ENCODE peak calls at places on chromosomes 13 and 19, in six cellular contexts. R, P, Y, B, Q and D are unnamed samples.

GRCh38 chr13:106473174-106473573 is 62.3 kb downstream of the EFNB2 start:
- DNase-seq in R (no peak), P (no peak), Y (no peak), B (peak), Q (no peak), D (peak)

GRCh38 chr13:79662882-79663281 is 181.9 kb downstream of the NDFIP2 start:
- DNase-seq in R (no peak), P (no peak), Y (no peak), B (peak), Q (no peak), D (no peak)

GRCh38 chr19:2451741-2452140 is 5.0 kb downstream of the LMNB2 start:
- DNase-seq in R (no peak), P (no peak), Y (no peak), B (no peak), Q (no peak), D (peak)

GRCh38 chr13:113586661-113587479 is 2.3 kb downstream of the TFDP1 start:
- DNase-seq in R (no peak), P (no peak), Y (no peak), B (no peak), Q (no peak), D (no peak)

GRCh38 chr19:611506-611869 is 21.8 kb downstream of the HCN2 start:
- DNase-seq in R (peak), P (no peak), Y (peak), B (no peak), Q (no peak), D (no peak)

GRCh38 chr13:26220575-26220974 is 1.5 kb downstream of the RNF6 start:
- DNase-seq in R (peak), P (no peak), Y (no peak), B (no peak), Q (no peak), D (no peak)

GRCh38 chr13:63481334-63481733 is 2065.7 kb upstream of the PCDH20 start:
- DNase-seq in R (peak), P (no peak), Y (no peak), B (no peak), Q (no peak), D (no peak)

GRCh38 chr19:2027361-2027760 is 11.8 kb upstream of the BTBD2 start:
- DNase-seq in R (peak), P (no peak), Y (peak), B (no peak), Q (no peak), D (no peak)

GRCh38 chr13:75481176-75482069 is 546 bp downstream of the TBC1D4 start:
- DNase-seq in R (no peak), P (no peak), Y (peak), B (peak), Q (peak), D (peak)

GRCh38 chr13:53137777-53138176 is 109.2 kb downstream of the OLFM4 start:
- DNase-seq in R (peak), P (no peak), Y (peak), B (no peak), Q (no peak), D (no peak)

GRCh38 chr19:49512970-49513745 is 697 bp downstream of the FCGRT start:
- DNase-seq in R (no peak), P (no peak), Y (peak), B (peak), Q (peak), D (peak)

GRCh38 chr13:99197257-99197651 is 3.4 kb upstream of the UBAC2 start:
- DNase-seq in R (no peak), P (no peak), Y (no peak), B (no peak), Q (no peak), D (no peak)

DNA sequence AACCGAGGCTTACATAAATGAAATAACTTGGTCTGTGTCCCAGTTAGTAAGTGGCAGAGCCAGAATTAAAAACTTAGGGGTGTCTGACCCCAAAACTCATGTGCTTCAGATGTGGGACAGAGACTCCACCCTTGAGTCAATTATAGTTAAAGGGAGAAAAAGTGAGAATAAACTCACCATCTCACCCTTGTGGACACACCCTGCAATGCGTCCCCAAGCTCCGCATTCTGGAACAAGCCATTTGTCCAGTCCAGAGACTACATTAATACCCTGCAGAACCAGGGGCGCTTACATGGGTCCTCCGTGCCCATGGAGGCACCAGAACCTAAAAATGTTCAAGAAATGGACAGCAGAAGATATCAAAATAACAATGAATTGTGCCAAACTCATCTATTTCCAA is 207.0 kb upstream of the ZNF507 start:
- DNase-seq in R (no peak), P (no peak), Y (no peak), B (no peak), Q (no peak), D (no peak)
- TF ChIP-seq CTCF in R (no peak), P (no peak), Y (no peak), B (no peak), Q (peak), D (no peak)

GRCh38 chr13:104691765-104692164 is 1625.5 kb upstream of the SLC10A2 start:
- DNase-seq in R (no peak), P (no peak), Y (no peak), B (no peak), Q (no peak), D (no peak)
- TF ChIP-seq CTCF in R (no peak), P (no peak), Y (no peak), B (no peak), Q (no peak), D (no peak)

GRCh38 chr19:36373638-36374156 is 5.3 kb downstream of the ZFP14 start:
- DNase-seq in R (no peak), P (no peak), Y (no peak), B (no peak), Q (no peak), D (no peak)

GRCh38 chr19:36377541-36378178 is 1.3 kb downstream of the ZFP14 start:
- DNase-seq in R (no peak), P (no peak), Y (no peak), B (no peak), Q (no peak), D (no peak)

GRCh38 chr19:36379510-36379819 is 464 bp upstream of the ZFP14 start:
- DNase-seq in R (no peak), P (no peak), Y (no peak), B (no peak), Q (no peak), D (no peak)

DNA sequence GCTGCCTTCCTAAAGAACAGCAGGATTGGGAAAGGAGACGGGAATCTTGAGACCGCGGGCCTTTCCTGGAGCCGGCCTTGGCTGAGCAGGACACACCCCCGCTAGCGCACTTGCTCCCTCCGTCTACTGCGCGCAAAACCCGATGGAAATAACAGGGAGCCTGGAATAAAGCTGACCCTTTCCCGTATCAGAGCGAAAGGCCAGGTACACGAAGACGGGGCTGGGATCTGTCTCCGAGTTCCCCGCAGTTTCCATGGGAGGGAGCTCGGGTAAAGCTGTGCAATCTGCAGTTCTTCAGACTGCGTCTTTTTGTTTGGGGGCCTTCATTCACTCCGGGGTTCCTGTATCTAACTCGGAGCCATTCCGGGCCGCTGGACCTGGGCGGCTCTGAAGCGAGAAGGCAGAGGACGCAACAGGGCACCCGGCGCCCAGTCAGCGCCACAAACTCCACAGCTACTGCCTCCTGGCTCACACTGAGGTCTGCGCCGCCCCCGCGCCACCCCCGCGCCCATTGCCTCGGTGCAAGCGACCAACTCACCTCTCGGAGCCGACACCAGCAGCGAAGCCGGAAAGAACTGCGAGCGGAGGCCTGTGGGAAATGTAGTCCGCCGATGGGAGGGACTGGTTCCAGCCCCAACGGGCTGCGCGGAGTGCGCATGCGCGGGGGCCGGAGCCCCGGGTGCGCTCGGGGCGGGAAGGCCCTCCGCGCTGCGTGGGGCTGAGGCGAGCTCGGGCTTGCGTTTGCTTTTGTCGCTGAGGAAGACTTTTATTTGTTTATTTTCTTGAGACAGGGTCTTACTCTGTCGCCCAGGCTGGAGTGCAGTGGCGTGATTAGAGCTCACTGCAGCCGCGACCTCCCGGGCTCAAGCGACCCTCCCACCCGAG is at the start of gene ZFP14:
- DNase-seq in R (peak), P (peak), Y (peak), B (peak), Q (peak), D (peak)
- TF ChIP-seq CTCF in R (peak), P (peak), Y (no peak), B (no peak), Q (no peak), D (no peak)

DNA sequence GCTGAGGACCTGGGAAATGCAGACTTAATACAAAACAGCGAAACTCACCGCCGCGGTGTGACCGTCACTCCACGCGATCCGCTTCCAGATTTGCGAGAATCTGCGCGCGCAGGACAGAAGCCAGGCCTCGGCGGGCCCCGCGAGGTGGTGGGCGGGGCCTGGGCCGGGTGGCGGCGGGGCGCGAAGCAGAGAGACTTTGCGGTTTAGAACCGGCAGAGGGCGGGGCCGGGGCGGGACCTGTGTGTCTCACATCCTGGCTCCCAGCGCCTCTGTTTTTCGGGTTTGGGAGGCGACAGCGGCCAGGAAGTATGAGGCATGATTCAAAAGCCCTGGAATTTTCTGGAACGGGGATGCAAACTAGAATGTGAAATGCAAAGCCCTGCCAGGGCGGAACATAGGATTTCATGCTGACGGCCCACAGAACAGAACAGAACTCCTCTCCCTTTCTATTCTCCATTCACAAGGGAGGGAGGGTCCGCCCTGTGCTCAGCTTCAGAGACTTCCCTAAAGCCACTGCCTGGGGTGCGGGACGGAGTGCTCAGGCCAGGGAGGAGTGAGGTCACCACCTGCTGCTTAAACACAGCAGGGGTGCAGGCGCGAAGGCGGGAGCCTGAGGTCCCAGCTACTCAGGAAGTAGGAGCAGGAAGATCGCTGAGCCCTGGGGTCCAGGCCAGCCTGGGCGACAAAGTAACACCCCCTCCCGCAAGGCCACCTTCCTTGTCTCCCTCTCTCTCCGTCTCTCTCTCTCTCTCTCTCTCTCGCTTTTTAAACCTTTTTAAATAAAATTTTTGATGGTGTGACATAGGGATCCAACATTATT is 44.2 kb downstream of the ZNF611 start:
- DNase-seq in R (peak), P (peak), Y (peak), B (peak), Q (peak), D (peak)
- TF ChIP-seq CTCF in R (no peak), P (peak), Y (no peak), B (peak), Q (peak), D (peak)

GRCh38 chr19:35846038-35846668 is 6.2 kb downstream of the NPHS1 start:
- DNase-seq in R (no peak), P (no peak), Y (no peak), B (peak), Q (no peak), D (no peak)
- TF ChIP-seq CTCF in R (no peak), P (no peak), Y (no peak), B (no peak), Q (no peak), D (no peak)

GRCh38 chr19:11987405-11988231 is 22.8 kb downstream of the ZNF763 start:
- DNase-seq in R (peak), P (peak), Y (peak), B (peak), Q (peak), D (peak)

GRCh38 chr19:11982526-11982925 is 17.7 kb downstream of the ZNF763 start:
- DNase-seq in R (peak), P (no peak), Y (peak), B (no peak), Q (no peak), D (no peak)

GRCh38 chr19:11989112-11989456 is 24.2 kb downstream of the ZNF763 start:
- DNase-seq in R (no peak), P (no peak), Y (no peak), B (no peak), Q (no peak), D (no peak)

GRCh38 chr19:11986754-11987153 is 21.9 kb downstream of the ZNF763 start:
- DNase-seq in R (no peak), P (no peak), Y (no peak), B (no peak), Q (no peak), D (no peak)

GRCh38 chr19:11984986-11985385 is 20.1 kb downstream of the ZNF763 start:
- DNase-seq in R (no peak), P (no peak), Y (no peak), B (no peak), Q (no peak), D (peak)
- TF ChIP-seq CTCF in R (peak), P (no peak), Y (no peak), B (no peak), Q (no peak), D (no peak)

GRCh38 chr19:42313096-42313839 is at the start of gene TMEM145:
- DNase-seq in R (no peak), P (no peak), Y (no peak), B (peak), Q (peak), D (peak)
- TF ChIP-seq CTCF in R (peak), P (no peak), Y (no peak), B (no peak), Q (peak), D (no peak)

DNA sequence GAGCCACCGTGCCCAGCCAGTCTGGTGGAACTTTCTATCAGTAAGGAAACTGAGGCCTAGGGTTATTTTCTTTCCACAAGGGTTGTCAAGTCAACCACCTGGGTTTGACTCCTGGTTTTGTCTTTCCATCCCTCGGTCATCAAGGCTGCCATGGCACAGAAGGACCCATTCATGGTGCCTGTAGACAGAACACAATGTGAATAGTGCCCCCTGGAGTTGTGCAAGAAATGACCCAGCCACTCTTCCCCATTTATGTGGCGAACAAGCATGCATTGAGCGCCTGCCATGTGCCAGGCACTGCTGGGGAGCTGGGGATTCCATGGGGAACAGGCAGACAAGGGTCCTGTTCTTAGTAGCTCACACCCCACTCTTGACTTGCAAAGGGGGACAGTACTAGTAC is 4.1 kb downstream of the SMARCA4 start:
- DNase-seq in R (no peak), P (no peak), Y (no peak), B (no peak), Q (no peak), D (no peak)
- TF ChIP-seq CTCF in R (peak), P (no peak), Y (no peak), B (no peak), Q (peak), D (no peak)

GRCh38 chr13:108086678-108087077 is 128.7 kb downstream of the LIG4 start:
- DNase-seq in R (peak), P (no peak), Y (no peak), B (peak), Q (no peak), D (no peak)
- TF ChIP-seq CTCF in R (peak), P (no peak), Y (no peak), B (no peak), Q (peak), D (no peak)